ENCODE peak calls at places on chromosome 5, in seven cellular contexts. H is left ventricle myocardium inferior; E is psoas muscle; I is cardiac fibroblast; K is testis; Q is NB4; D is CD4-positive, alpha-beta memory T cell. T is an unnamed sample.

GRCh38 chr5:158873115-158873514 is 226.6 kb downstream of the EBF1 start:
- DNase-seq in H (no peak), E (no peak), I (no peak), K (no peak), Q (no peak), D (no peak), T (no peak)

GRCh38 chr5:97163360-97163764 is 19.7 kb downstream of the RIOK2 start:
- DNase-seq in H (no peak), E (no peak), I (peak), K (no peak), Q (peak), D (peak), T (no peak)

GRCh38 chr5:61881821-61882220 is 424.2 kb upstream of the KIF2A start:
- DNase-seq in H (no peak), E (no peak), I (no peak), K (no peak), Q (no peak), D (no peak), T (no peak)

GRCh38 chr5:30846171-30846570 is 347.3 kb upstream of the CDH6 start:
- DNase-seq in H (no peak), E (no peak), I (no peak), K (no peak), Q (no peak), D (no peak), T (no peak)

GRCh38 chr5:34695275-34696032 is 39.3 kb downstream of the RAI14 start:
- DNase-seq in H (no peak), E (no peak), I (no peak), K (no peak), Q (no peak), D (no peak), T (no peak)

GRCh38 chr5:59769041-59769360 is 124.5 kb downstream of the PDE4D start:
- DNase-seq in H (no peak), E (no peak), I (no peak), K (no peak), Q (no peak), D (no peak), T (no peak)

GRCh38 chr5:159175547-159175946 is 33.8 kb downstream of the RNF145 start:
- DNase-seq in H (no peak), E (no peak), I (peak), K (no peak), Q (no peak), D (peak), T (no peak)

GRCh38 chr5:112694853-112695709 is 42.6 kb upstream of the APC start:
- DNase-seq in H (no peak), E (no peak), I (peak), K (no peak), Q (peak), D (no peak), T (no peak)

GRCh38 chr5:129361441-129362025 is 98.6 kb upstream of the ADAMTS19 start:
- DNase-seq in H (no peak), E (no peak), I (peak), K (no peak), Q (peak), D (no peak), T (no peak)

GRCh38 chr5:2936413-2936812 is 184.9 kb upstream of the IRX2 start:
- DNase-seq in H (no peak), E (no peak), I (no peak), K (no peak), Q (no peak), D (no peak), T (no peak)

GRCh38 chr5:157842787-157843186 is 16.2 kb downstream of the CLINT1 start:
- DNase-seq in H (no peak), E (no peak), I (no peak), K (no peak), Q (no peak), D (no peak), T (no peak)

GRCh38 chr5:127176769-127177168 is 103.5 kb upstream of the C5orf63 start:
- DNase-seq in H (no peak), E (no peak), I (peak), K (no peak), Q (no peak), D (no peak), T (no peak)

GRCh38 chr5:45037927-45038326 is 229.2 kb downstream of the MRPS30 start:
- DNase-seq in H (no peak), E (no peak), I (no peak), K (no peak), Q (no peak), D (no peak), T (no peak)

GRCh38 chr5:146962801-146963355 is 84.3 kb upstream of the PPP2R2B start:
- DNase-seq in H (no peak), E (no peak), I (peak), K (no peak), Q (peak), D (no peak), T (no peak)

DNA sequence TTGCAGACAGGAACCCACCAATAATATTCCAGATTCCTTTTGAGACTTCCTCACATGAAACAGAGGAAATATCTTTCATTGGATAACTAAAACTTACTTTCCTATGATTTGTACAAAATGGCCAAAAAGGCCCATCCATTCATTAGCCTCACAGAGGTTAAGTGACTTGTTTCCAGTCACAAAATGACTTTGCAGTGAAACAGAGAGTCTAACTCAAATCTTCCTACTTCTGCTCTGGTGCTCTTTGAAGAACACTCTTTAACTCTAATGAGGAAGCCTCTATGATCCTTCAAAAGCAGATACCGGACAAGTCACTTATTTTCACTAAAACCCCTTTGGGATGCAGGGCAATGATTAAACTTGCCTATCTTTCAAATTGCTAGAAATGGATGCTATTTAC is 16.4 kb upstream of the MEF2C start:
- DNase-seq in H (no peak), E (no peak), I (no peak), K (no peak), Q (no peak), D (no peak), T (no peak)
- H3K4me3 ChIP-seq in H (no peak), E (peak), I (no peak), K (no peak), Q (no peak), D (no peak), T (no peak)

GRCh38 chr5:100794844-100795243 is 108.2 kb downstream of the ST8SIA4 start:
- DNase-seq in H (no peak), E (no peak), I (no peak), K (no peak), Q (no peak), D (no peak), T (no peak)
- H3K4me3 ChIP-seq in H (no peak), E (no peak), I (no peak), K (no peak), Q (no peak), D (no peak), T (no peak)

DNA sequence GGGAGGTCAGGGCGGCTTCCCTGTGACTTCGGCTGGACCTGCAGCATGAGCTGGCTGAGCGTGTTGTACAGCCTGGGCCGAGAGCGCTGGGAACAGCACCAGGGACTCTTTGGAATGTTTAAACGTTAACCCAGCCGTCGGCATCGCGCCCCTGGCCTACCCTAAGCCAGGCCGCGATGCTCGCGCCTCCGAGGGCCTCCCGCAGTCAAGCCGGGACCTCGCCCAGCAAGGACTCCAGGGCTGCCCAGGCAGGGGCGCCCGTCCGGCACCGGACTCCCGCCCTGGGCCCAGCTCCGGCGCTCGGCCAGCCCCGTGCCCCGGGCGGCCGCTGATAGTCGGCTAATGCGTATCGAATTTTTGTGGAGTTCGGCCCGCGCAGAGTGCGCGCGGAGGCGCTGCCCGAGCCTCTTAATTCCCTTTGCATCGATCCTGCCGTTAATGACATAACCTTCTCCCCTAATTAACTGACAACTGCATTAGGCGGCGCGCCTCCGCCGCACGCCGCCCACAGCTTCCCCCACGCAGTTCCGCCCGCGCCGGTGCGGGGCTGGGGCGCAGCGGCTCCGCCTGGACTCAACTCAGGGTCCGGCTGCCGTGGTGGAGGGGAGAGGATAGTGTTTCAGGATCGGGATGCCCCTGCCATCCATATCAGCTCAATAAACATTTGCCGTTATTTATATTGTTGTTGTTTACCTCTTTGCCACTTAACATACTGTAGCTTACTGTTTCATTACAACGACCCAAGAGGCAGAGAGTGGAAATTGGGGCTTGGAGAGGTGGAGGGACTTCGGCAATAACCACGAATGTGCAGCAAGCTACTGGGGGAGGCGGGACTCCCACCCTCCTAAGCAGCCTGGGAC is 28.8 kb upstream of the CDC23 start:
- DNase-seq in H (peak), E (peak), I (peak), K (peak), Q (peak), D (peak), T (no peak)
- H3K4me3 ChIP-seq in H (peak), E (peak), I (peak), K (peak), Q (peak), D (no peak), T (peak)

DNA sequence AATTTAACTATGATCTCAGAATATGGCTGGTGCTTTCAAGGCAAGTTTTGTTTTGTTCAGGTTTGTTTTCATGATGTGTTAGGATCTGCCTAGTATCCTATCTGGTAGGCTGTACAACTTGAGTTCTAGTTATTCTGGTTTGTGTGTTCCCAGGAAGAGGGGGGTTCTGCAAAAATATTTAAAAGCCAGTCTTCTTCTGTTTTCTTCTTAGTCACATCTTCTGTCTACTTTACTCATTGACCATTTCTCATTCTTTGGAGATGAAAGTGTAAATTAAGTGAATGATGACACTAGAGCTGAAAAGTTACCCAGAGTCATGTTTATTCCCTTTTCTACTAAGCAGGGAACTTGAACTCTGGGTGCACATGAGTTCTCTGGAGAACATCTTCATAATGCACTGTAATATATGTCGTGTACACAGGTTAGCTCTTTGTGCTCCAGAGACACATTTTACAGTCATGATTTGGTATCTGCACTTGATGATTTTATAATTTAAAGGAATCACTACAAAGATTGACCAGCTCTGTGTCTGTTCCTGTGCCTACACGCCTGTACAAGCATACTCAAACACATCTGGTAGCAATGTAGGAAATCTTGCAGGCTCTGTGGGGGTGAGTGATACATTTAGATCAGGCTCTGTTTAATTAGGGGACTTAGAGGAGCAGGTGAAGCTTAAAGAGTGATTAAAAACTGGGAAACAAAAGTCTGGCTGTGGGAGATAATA is 5.0 kb downstream of the SMAD5 start:
- DNase-seq in H (no peak), E (no peak), I (no peak), K (no peak), Q (no peak), D (no peak), T (no peak)
- H3K4me3 ChIP-seq in H (no peak), E (no peak), I (no peak), K (no peak), Q (no peak), D (no peak), T (no peak)

DNA sequence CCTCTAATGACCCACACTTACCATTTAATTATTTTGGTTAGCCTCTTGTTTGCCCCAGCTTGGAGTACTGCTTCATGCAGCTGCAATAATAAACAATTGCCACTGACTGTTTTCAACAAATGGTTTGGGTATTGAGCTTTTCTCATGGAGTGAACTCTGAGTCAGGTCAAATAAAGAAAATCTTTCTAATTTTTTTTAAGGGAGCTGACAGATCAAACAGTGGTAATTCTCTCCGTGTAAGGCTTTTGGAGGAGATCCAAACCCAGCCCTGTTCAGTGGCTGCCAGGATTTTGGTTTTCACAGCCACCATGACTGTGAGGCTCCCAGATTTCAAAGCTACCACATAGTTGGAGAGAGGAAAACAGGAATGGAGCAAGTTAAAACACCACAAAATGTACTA is 110.7 kb upstream of the EFNA5 start:
- DNase-seq in H (no peak), E (no peak), I (peak), K (no peak), Q (no peak), D (no peak), T (no peak)
- H3K4me3 ChIP-seq in H (no peak), E (no peak), I (no peak), K (no peak), Q (no peak), D (no peak), T (no peak)

GRCh38 chr5:11387382-11387781 is 516.9 kb downstream of the CTNND2 start:
- DNase-seq in H (no peak), E (no peak), I (no peak), K (no peak), Q (no peak), D (no peak), T (no peak)

GRCh38 chr5:11383506-11384095 is 520.6 kb downstream of the CTNND2 start:
- DNase-seq in H (no peak), E (no peak), I (no peak), K (no peak), Q (no peak), D (no peak), T (no peak)

GRCh38 chr5:11385901-11386293 is 518.3 kb downstream of the CTNND2 start:
- DNase-seq in H (no peak), E (no peak), I (no peak), K (no peak), Q (no peak), D (no peak), T (no peak)

GRCh38 chr5:11384441-11385250 is 519.6 kb downstream of the CTNND2 start:
- DNase-seq in H (no peak), E (no peak), I (no peak), K (peak), Q (no peak), D (no peak), T (no peak)

GRCh38 chr5:11385251-11385900 is 518.9 kb downstream of the CTNND2 start:
- DNase-seq in H (no peak), E (no peak), I (no peak), K (no peak), Q (no peak), D (no peak), T (no peak)
- H3K4me3 ChIP-seq in H (peak), E (peak), I (no peak), K (no peak), Q (no peak), D (no peak), T (peak)

DNA sequence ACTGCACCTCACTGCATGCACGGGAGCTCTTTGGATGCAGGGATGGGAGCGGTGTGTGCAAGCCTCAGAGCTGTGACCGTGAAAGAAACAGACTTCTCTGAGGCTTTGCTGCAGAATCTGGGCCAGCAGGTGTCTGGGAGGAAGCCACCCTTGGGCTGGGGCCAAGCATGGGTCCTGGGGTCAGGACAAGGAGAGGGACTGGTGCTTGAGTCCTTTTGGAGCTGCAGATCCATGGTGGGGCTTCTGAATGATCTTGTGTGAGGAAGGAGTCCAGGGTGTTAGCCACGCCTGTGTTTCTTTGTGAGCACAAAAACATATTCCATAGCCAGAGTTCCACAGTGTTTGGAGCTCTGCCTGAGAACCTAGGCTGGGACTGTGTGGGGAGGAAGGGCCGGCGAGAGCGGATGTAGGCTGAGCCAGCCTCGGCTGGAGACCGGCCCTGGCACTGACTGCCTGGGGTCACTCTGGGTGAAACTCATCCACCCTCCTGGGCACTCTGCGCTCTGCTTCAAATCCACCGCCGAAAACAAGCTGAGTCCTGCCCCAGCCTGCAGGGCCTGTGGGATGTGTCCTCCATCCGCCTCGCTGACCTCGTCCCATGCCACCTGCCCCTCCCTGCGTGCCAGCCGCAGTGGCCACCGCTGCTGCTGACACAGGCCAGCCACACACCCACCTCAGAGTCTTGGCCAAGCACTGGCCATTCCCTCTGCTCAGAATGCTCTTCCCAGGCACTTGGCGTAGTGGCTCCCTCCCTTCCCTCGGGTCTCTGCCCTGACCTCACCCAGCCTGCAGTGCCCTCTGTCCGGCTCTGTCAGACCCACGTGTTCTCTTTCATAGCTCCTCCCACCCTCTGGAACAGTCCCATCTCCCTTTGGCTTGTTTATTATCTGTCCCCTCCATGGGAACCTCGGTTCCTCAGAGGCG is 26.7 kb downstream of the ERGIC1 start:
- DNase-seq in H (peak), E (peak), I (peak), K (peak), Q (no peak), D (no peak), T (peak)
- H3K4me3 ChIP-seq in H (peak), E (peak), I (no peak), K (no peak), Q (no peak), D (no peak), T (peak)

GRCh38 chr5:133637206-133637605 is 24.9 kb upstream of the FSTL4 start:
- DNase-seq in H (no peak), E (no peak), I (no peak), K (no peak), Q (no peak), D (no peak), T (no peak)
- H3K4me3 ChIP-seq in H (no peak), E (no peak), I (no peak), K (no peak), Q (no peak), D (no peak), T (no peak)

GRCh38 chr5:162068412-162068811 is 839 bp downstream of the GABRG2 start:
- DNase-seq in H (no peak), E (no peak), I (no peak), K (peak), Q (peak), D (no peak), T (no peak)
- H3K4me3 ChIP-seq in H (no peak), E (no peak), I (no peak), K (no peak), Q (no peak), D (no peak), T (no peak)

T was measured in esophagus muscularis mucosa.